ENCODE peak calls at places on chromosomes 12 and 14, in four cellular contexts. One of them, this sample, is unnamed.

GRCh38 chr12:69689638-69690037 is 9.5 kb downstream of the BEST3 start:
- DNase-seq in lower leg skin: no peak
- DNase-seq in PC-3: no peak
- DNase-seq in fibroblast of lung: no peak
- DNase-seq in this sample: no peak

GRCh38 chr12:91052021-91052420 is 5.8 kb downstream of the KERA start:
- DNase-seq in PC-3: no peak
- DNase-seq in fibroblast of lung: no peak
- DNase-seq in lower leg skin: no peak
- DNase-seq in this sample: no peak

GRCh38 chr12:101642115-101643067 is 47.6 kb downstream of the MYBPC1 start:
- DNase-seq in fibroblast of lung: no peak
- DNase-seq in lower leg skin: no peak
- DNase-seq in PC-3: no peak
- DNase-seq in this sample: no peak

GRCh38 chr14:95527392-95528002 is 7.4 kb upstream of the GLRX5 start:
- DNase-seq in lower leg skin: peak
- DNase-seq in fibroblast of lung: peak
- DNase-seq in PC-3: peak
- DNase-seq in this sample: no peak

GRCh38 chr12:102479984-102480383 is 379 bp downstream of the IGF1 start:
- DNase-seq in fibroblast of lung: no peak
- DNase-seq in lower leg skin: no peak
- DNase-seq in PC-3: no peak
- DNase-seq in this sample: no peak

GRCh38 chr14:76997257-76997970 is 31.1 kb downstream of the IRF2BPL start:
- DNase-seq in fibroblast of lung: no peak
- DNase-seq in PC-3: peak
- DNase-seq in lower leg skin: no peak
- DNase-seq in this sample: no peak

GRCh38 chr12:6538420-6539275 is 4.3 kb downstream of the GAPDH start:
- DNase-seq in lower leg skin: no peak
- DNase-seq in fibroblast of lung: no peak
- DNase-seq in PC-3: peak
- DNase-seq in this sample: peak

GRCh38 chr14:91708795-91709194 is 23.1 kb downstream of the CATSPERB start:
- DNase-seq in PC-3: no peak
- DNase-seq in fibroblast of lung: no peak
- DNase-seq in lower leg skin: no peak
- DNase-seq in this sample: no peak

GRCh38 chr12:113055594-113056380 is 743 bp upstream of the DTX1 start:
- DNase-seq in lower leg skin: no peak
- DNase-seq in fibroblast of lung: no peak
- DNase-seq in PC-3: no peak
- DNase-seq in this sample: no peak

DNA sequence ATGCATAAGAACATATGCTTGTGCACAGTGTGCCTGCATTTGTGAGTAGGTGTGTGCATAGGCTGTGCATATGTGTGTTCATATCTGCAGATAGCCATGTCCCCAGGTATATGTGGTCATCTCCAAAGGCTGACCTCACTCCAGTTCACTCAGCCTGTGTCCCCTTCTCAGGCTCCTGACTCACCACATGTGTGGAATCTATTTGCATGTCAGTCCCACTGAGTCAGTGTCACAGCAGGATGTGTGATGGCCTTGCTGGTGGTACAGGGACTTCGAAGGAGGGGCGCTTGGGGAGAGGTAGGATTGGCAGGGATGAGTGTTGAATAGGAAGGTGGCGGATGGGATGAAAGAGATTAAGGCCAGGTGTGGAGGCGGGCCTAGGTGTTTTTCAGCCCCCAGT is 35.5 kb downstream of the KRT80 start:
- DNase-seq in lower leg skin: no peak
- DNase-seq in fibroblast of lung: no peak
- DNase-seq in PC-3: peak
- DNase-seq in this sample: no peak
- H3K4me3 ChIP-seq in lower leg skin: no peak
- H3K4me3 ChIP-seq in fibroblast of lung: no peak
- H3K4me3 ChIP-seq in PC-3: no peak
- H3K4me3 ChIP-seq in this sample: no peak

GRCh38 chr12:8027856-8028255 is 4.7 kb upstream of the FOXJ2 start:
- DNase-seq in lower leg skin: no peak
- DNase-seq in fibroblast of lung: no peak
- DNase-seq in PC-3: no peak
- DNase-seq in this sample: no peak
- H3K4me3 ChIP-seq in lower leg skin: no peak
- H3K4me3 ChIP-seq in fibroblast of lung: peak
- H3K4me3 ChIP-seq in PC-3: peak
- H3K4me3 ChIP-seq in this sample: no peak

DNA sequence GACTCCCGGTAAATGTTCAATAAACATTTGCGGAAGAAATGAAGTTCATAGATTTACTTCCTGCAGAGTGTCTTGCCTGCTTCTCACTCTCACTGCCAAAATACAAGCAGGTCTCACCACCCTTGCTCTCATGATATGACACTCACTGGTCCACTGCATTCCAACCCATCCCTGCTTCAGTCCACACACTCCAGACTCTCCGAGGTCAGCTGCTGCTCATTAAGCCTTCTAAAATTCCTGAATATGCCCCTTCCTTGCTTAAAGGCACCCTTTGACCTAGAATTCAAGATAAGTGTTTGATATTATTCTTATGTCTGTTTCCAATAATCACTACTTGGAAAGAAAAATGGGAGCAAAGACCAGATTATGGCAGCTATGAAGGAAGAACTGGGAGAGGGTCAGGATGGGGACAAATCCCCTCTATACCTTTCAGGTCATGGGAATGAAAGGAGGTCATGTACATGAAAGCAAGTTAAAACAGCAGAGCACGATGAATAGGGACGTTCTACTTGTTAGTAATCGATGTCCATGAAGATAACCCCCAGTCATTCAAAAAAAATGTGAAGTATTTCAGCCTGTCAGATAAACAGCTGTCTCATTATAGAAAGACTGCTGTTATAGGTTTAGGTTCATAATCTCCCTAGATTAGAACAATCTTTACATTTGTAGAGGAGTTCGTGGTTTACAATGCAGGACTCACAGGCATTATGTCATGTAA is 10.5 kb upstream of the NID2 start:
- DNase-seq in PC-3: peak
- DNase-seq in fibroblast of lung: no peak
- DNase-seq in lower leg skin: no peak
- DNase-seq in this sample: no peak
- H3K4me3 ChIP-seq in PC-3: no peak
- H3K4me3 ChIP-seq in fibroblast of lung: no peak
- H3K4me3 ChIP-seq in lower leg skin: no peak
- H3K4me3 ChIP-seq in this sample: no peak

GRCh38 chr12:29212682-29213397 is 63.8 kb downstream of the FAR2 start:
- DNase-seq in PC-3: no peak
- DNase-seq in lower leg skin: no peak
- DNase-seq in fibroblast of lung: no peak
- DNase-seq in this sample: no peak
- H3K4me3 ChIP-seq in PC-3: no peak
- H3K4me3 ChIP-seq in lower leg skin: no peak
- H3K4me3 ChIP-seq in fibroblast of lung: no peak
- H3K4me3 ChIP-seq in this sample: no peak

DNA sequence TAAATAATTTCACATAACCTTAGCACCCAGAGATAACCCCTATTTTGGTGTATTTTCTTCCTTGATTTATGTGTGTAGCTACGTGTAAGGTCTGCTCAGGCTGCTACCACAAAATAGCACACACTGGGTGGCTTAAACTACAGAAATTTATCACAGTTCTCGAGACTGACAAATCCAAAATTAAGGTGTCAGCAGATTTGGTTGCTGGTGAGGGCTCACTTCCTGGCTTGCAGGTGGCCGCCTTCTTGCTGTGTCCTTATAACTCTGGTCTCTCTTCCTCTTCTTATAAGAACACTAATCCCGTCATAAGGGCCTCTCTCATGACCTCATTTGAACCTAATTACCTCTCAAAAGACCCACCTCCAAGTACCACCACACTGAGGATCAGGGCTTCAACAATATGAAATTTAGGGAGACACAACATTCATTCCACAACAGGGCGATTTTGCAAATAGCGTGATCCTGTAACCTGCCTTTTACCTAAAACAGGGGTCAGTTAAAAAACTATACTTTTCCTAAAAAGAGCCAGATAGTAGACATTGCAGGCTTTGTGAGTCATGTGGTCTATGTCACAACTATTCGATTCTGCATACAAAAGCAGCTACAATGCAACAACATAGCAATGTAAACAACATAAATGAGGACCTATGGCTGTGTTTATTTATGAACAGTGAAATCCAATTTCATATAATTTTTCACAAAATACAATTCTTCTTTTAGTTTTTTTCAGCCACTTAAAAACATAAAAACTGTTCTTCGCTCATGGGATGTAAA is 371.7 kb downstream of the DPF3 start:
- DNase-seq in fibroblast of lung: peak
- DNase-seq in lower leg skin: no peak
- DNase-seq in PC-3: no peak
- DNase-seq in this sample: no peak
- H3K4me3 ChIP-seq in fibroblast of lung: no peak
- H3K4me3 ChIP-seq in lower leg skin: no peak
- H3K4me3 ChIP-seq in PC-3: no peak
- H3K4me3 ChIP-seq in this sample: no peak

DNA sequence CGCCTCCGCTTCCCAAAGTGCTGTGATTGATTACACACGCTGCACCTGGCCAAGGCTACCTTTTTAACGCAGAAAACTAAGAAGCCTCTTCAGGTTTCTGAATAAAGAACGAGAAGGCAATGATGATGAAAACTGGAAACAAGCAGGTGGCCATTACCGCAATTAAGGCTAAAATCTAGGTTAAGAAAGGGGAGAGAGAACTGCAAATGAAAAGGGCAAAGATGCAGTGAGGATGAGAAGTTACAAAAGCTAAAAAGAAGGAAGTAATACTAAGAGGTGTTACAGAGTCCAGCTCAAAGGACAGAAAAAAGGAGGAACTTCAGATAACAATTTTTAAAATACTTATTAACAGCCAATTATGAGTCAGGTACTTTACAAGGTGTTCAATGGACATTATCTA is 79.7 kb downstream of the DUSP16 start:
- DNase-seq in lower leg skin: no peak
- DNase-seq in fibroblast of lung: no peak
- DNase-seq in PC-3: no peak
- DNase-seq in this sample: no peak
- H3K4me3 ChIP-seq in lower leg skin: no peak
- H3K4me3 ChIP-seq in fibroblast of lung: no peak
- H3K4me3 ChIP-seq in PC-3: no peak
- H3K4me3 ChIP-seq in this sample: no peak

GRCh38 chr12:64178122-64178521 is 44.0 kb downstream of the KICS2 start:
- DNase-seq in PC-3: peak
- DNase-seq in lower leg skin: no peak
- DNase-seq in fibroblast of lung: peak
- DNase-seq in this sample: no peak
- H3K4me3 ChIP-seq in PC-3: no peak
- H3K4me3 ChIP-seq in lower leg skin: no peak
- H3K4me3 ChIP-seq in fibroblast of lung: no peak
- H3K4me3 ChIP-seq in this sample: no peak

This sample was measured in Jurkat, Clone E6-1.